ENCODE peak calls at places on chromosome 22, in six cellular contexts. R is uterus, X is NB4, B is ovary, H is adrenal gland, W is testis. J is an unnamed sample.

GRCh38 chr22:40411506-40411861 is 41.1 kb downstream of the SGSM3 start:
- DNase-seq in R (no peak), X (no peak), B (peak; percentile 25), H (no peak), W (no peak), J (no peak)

GRCh38 chr22:37661160-37661924 is 2.8 kb downstream of the PDXP start:
- DNase-seq in R (peak; percentile 57), X (peak; percentile 47), B (no peak), H (peak; percentile 73), W (peak; percentile 70), J (peak; percentile 41)

GRCh38 chr22:46697811-46698515 is 40.1 kb downstream of the CERK start:
- DNase-seq in R (no peak), X (no peak), B (no peak), H (no peak), W (no peak), J (no peak)

GRCh38 chr22:27798526-27799333 is 2.8 kb downstream of the MN1 start:
- DNase-seq in R (peak; percentile 9), X (no peak), B (no peak), H (no peak), W (no peak), J (no peak)

GRCh38 chr22:47065756-47066615 is 303.5 kb downstream of the TBC1D22A start:
- DNase-seq in R (no peak), X (no peak), B (no peak), H (peak; percentile 87), W (no peak), J (no peak)

GRCh38 chr22:24894220-24894975 is 52.1 kb downstream of the LHFPL7 start:
- DNase-seq in R (peak; percentile 84), X (peak; percentile 93), B (peak; percentile 88), H (peak; percentile 97), W (peak; percentile 63), J (no peak)

GRCh38 chr22:46294784-46295183 is 1.9 kb upstream of the GTSE1 start:
- DNase-seq in R (no peak), X (no peak), B (no peak), H (no peak), W (no peak), J (no peak)

GRCh38 chr22:46362221-46362933 is 26.9 kb downstream of the TRMU start:
- DNase-seq in R (no peak), X (no peak), B (peak; percentile 16), H (no peak), W (no peak), J (no peak)

GRCh38 chr22:48943567-48944432 is 883.9 kb downstream of the BRD1 start:
- DNase-seq in R (no peak), X (peak; percentile 49), B (no peak), H (peak; percentile 31), W (peak; percentile 24), J (peak; percentile 18)

GRCh38 chr22:29334148-29334547 is 18.7 kb upstream of the RASL10A start:
- DNase-seq in R (no peak), X (no peak), B (no peak), H (no peak), W (no peak), J (no peak)

GRCh38 chr22:40009231-40009769 is 14.5 kb downstream of the FAM83F start:
- DNase-seq in R (no peak), X (no peak), B (no peak), H (no peak), W (no peak), J (peak; percentile 76)

GRCh38 chr22:20728523-20729190 is 45.3 kb upstream of the SERPIND1 start:
- DNase-seq in R (no peak), X (no peak), B (no peak), H (no peak), W (no peak), J (no peak)

GRCh38 chr22:46275455-46276129 is 7.8 kb downstream of the TTC38 start:
- DNase-seq in R (no peak), X (no peak), B (no peak), H (no peak), W (no peak), J (no peak)

GRCh38 chr22:48261706-48262105 is 1499.3 kb downstream of the TBC1D22A start:
- DNase-seq in R (no peak), X (no peak), B (no peak), H (no peak), W (no peak), J (no peak)

GRCh38 chr22:22942511-22943329 is 55.1 kb downstream of the IGLL5 start:
- DNase-seq in R (no peak), X (peak; percentile 82), B (peak; percentile 51), H (peak; percentile 74), W (peak; percentile 85), J (peak; percentile 64)

GRCh38 chr22:49923445-49923844 is 5.0 kb downstream of the CRELD2 start:
- DNase-seq in R (no peak), X (peak; percentile 54), B (no peak), H (no peak), W (no peak), J (no peak)

GRCh38 chr22:43996170-43996980 is 27.7 kb upstream of the PARVB start:
- DNase-seq in R (peak; percentile 28), X (no peak), B (no peak), H (peak; percentile 62), W (peak; percentile 71), J (no peak)

GRCh38 chr22:23696326-23696851 is 5.6 kb downstream of the RGL4 start:
- DNase-seq in R (no peak), X (peak; percentile 92), B (no peak), H (no peak), W (no peak), J (no peak)

GRCh38 chr22:41512421-41513194 is 31.7 kb downstream of the POLR3H start:
- DNase-seq in R (no peak), X (no peak), B (peak; percentile 71), H (peak; percentile 89), W (peak; percentile 59), J (peak; percentile 78)

GRCh38 chr22:37674951-37675929 is at the start of gene LGALS1:
- DNase-seq in R (peak; percentile 100), X (peak; percentile 94), B (peak; percentile 99), H (peak; percentile 98), W (peak; percentile 98), J (peak; percentile 85)

GRCh38 chr22:49136041-49136815 is 691.4 kb downstream of the BRD1 start:
- DNase-seq in R (no peak), X (no peak), B (no peak), H (peak; percentile 28), W (no peak), J (no peak)

GRCh38 chr22:48428556-48429371 is 1398.9 kb downstream of the BRD1 start:
- DNase-seq in R (no peak), X (no peak), B (no peak), H (peak; percentile 60), W (no peak), J (no peak)

GRCh38 chr22:27115816-27116256 is 458.4 kb downstream of the MIAT start:
- DNase-seq in R (no peak), X (no peak), B (no peak), H (no peak), W (no peak), J (no peak)

DNA sequence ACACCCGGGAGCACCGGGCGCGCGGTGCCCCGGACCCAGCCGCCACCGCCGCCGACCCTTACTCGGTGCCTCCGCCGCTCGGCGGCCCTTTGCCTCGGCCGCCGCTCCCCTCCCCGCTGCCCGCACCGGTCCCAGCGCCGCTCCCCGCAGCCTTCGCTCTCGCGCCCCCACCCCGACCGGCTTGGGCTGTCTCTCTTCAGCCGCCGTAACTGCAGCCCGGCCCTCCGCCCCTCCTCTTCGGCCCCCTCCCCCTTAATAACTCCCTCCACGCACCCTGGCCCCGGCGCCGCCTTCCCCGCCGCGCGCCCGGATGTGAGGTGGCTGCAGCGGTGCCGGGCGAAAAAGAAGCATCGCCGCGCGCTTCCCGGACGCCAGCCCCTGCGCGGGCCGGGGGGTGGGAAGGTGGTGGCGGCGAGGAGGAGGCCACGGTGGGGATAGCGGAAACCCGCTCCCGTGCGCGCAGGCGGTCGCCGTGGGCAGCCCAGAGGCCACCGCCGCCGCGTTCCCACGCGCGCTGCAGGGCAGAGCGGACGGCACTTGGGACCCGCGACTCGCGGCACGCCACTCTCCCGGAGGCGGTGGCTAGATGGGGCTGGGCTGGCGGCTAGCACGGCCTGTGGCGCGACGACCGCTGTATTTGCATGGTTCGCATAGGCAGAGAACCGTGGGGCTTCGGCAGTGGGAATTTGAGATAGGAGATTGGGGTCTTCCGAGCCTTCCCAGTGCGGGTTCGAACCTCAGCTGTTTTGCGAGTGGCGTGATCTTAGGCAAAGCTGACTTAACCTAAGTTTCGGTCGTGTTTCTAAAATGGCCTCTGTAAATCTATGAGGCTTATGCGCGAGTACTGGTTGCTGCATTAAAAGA is at the start of gene EIF4ENIF1:
- DNase-seq in R (peak; percentile 84), X (peak; percentile 93), B (peak; percentile 88), H (peak; percentile 92), W (peak; percentile 93), J (peak; percentile 89)
- TF ChIP-seq POLR2A in R (no peak), X (peak; percentile 18), B (peak; percentile 32), H (peak; percentile 80), W (peak; percentile 14), J (peak; percentile 80)

GRCh38 chr22:36481393-36482168 is at the start of gene TXN2:
- DNase-seq in R (peak; percentile 98), X (peak; percentile 97), B (peak; percentile 98), H (peak; percentile 99), W (peak; percentile 98), J (peak; percentile 98)
- TF ChIP-seq POLR2A in R (peak; percentile 84), X (peak; percentile 53), B (peak; percentile 81), H (peak; percentile 97), W (no peak), J (peak; percentile 97)

GRCh38 chr22:38734203-38735100 is 21.3 kb downstream of the SUN2 start:
- DNase-seq in R (no peak), X (no peak), B (peak; percentile 14), H (no peak), W (no peak), J (no peak)

GRCh38 chr22:38737302-38738060 is 18.3 kb downstream of the SUN2 start:
- DNase-seq in R (no peak), X (peak; percentile 41), B (no peak), H (no peak), W (no peak), J (no peak)

GRCh38 chr22:38736257-38736570 is 19.6 kb downstream of the SUN2 start:
- DNase-seq in R (no peak), X (no peak), B (no peak), H (no peak), W (no peak), J (no peak)

GRCh38 chr22:38735126-38735464 is 20.7 kb downstream of the SUN2 start:
- DNase-seq in R (no peak), X (no peak), B (peak; percentile 20), H (no peak), W (no peak), J (no peak)

GRCh38 chr22:38735465-38736256 is 20.1 kb downstream of the SUN2 start:
- DNase-seq in R (no peak), X (no peak), B (peak; percentile 29), H (no peak), W (no peak), J (no peak)
- TF ChIP-seq POLR2A in R (no peak), X (no peak), B (no peak), H (no peak), W (no peak), J (no peak)

GRCh38 chr22:42945736-42946135 is 69.2 kb downstream of the PACSIN2 start:
- DNase-seq in R (no peak), X (peak; percentile 37), B (no peak), H (no peak), W (no peak), J (no peak)

GRCh38 chr22:42943981-42944380 is 71.0 kb downstream of the PACSIN2 start:
- DNase-seq in R (no peak), X (no peak), B (no peak), H (no peak), W (no peak), J (no peak)

GRCh38 chr22:42942351-42942750 is 72.6 kb downstream of the PACSIN2 start:
- DNase-seq in R (no peak), X (no peak), B (no peak), H (no peak), W (no peak), J (no peak)

GRCh38 chr22:42945027-42945426 is 69.9 kb downstream of the PACSIN2 start:
- DNase-seq in R (no peak), X (no peak), B (no peak), H (no peak), W (no peak), J (no peak)

GRCh38 chr22:42944409-42944808 is 70.5 kb downstream of the PACSIN2 start:
- DNase-seq in R (no peak), X (no peak), B (no peak), H (no peak), W (no peak), J (no peak)
- TF ChIP-seq POLR2A in R (no peak), X (no peak), B (no peak), H (no peak), W (no peak), J (no peak)

J was measured in erythroblast.